ENCODE peak calls at places on chromosomes 6 and 20, in six cellular contexts. W is IMR-90, L is D341Med, I is amniotic stem cell, R is non-pigmented ciliary epithelial cell, E is GOT3. K is an unnamed sample.
A peak's percentile ranks its signal among the peaks of the same experiment; 100 is the strongest.

GRCh38 chr6:144156991-144157390 is 6.7 kb downstream of the STX11 start:
- DNase-seq in W (no peak), L (no peak), I (no peak), R (no peak), E (no peak), K (no peak)

GRCh38 chr6:18016698-18017097 is 29.3 kb upstream of the KIF13A start:
- DNase-seq in W (no peak), L (no peak), I (no peak), R (no peak), E (no peak), K (no peak)

GRCh38 chr6:90401933-90402830 is 105.5 kb upstream of the BACH2 start:
- DNase-seq in W (peak; percentile 7), L (no peak), I (no peak), R (no peak), E (no peak), K (peak; percentile 75)

GRCh38 chr6:89501239-89501638 is 68.3 kb downstream of the ANKRD6 start:
- DNase-seq in W (no peak), L (no peak), I (peak; percentile 14), R (no peak), E (no peak), K (no peak)

GRCh38 chr6:34638834-34639736 is 57.5 kb downstream of the ILRUN start:
- DNase-seq in W (no peak), L (no peak), I (no peak), R (no peak), E (no peak), K (no peak)

GRCh38 chr6:7759319-7759718 is 33.4 kb downstream of the BMP6 start:
- DNase-seq in W (no peak), L (no peak), I (no peak), R (no peak), E (no peak), K (no peak)

GRCh38 chr6:42727084-42727601 is 4.7 kb upstream of the PRPH2 start:
- DNase-seq in W (peak; percentile 21), L (peak; percentile 21), I (no peak), R (no peak), E (no peak), K (peak; percentile 64)

GRCh38 chr6:148144917-148145521 is 197.6 kb upstream of the SASH1 start:
- DNase-seq in W (peak; percentile 73), L (peak; percentile 72), I (no peak), R (peak; percentile 35), E (peak; percentile 8), K (peak; percentile 84)

GRCh38 chr6:43954311-43955131 is 172.7 kb downstream of the MRPL14 start:
- DNase-seq in W (no peak), L (no peak), I (no peak), R (no peak), E (no peak), K (peak; percentile 37)

GRCh38 chr6:131519670-131520436 is 53.2 kb upstream of the ARG1 start:
- DNase-seq in W (peak; percentile 45), L (peak; percentile 62), I (peak; percentile 9), R (peak; percentile 17), E (no peak), K (no peak)

GRCh38 chr20:10605547-10606195 is 68.1 kb downstream of the JAG1 start:
- DNase-seq in W (no peak), L (no peak), I (no peak), R (no peak), E (no peak), K (no peak)

GRCh38 chr6:168583821-168584220 is 142.8 kb downstream of the SMOC2 start:
- DNase-seq in W (no peak), L (no peak), I (no peak), R (no peak), E (no peak), K (peak; percentile 12)

GRCh38 chr6:143245656-143246055 is 185.0 kb downstream of the AIG1 start:
- DNase-seq in W (no peak), L (no peak), I (no peak), R (no peak), E (no peak), K (no peak)

GRCh38 chr20:20480689-20481088 is 112.8 kb downstream of the INSM1 start:
- DNase-seq in W (peak; percentile 84), L (no peak), I (peak; percentile 16), R (peak; percentile 63), E (no peak), K (no peak)

GRCh38 chr6:111712398-111712797 is 106.7 kb upstream of the TRAF3IP2 start:
- DNase-seq in W (peak; percentile 95), L (no peak), I (peak; percentile 3), R (peak; percentile 58), E (no peak), K (no peak)

GRCh38 chr6:32244946-32245398 is 21.1 kb upstream of the NOTCH4 start:
- DNase-seq in W (peak; percentile 63), L (peak; percentile 83), I (peak; percentile 34), R (no peak), E (peak; percentile 52), K (peak; percentile 88)

GRCh38 chr6:154403803-154404202 is 47.2 kb upstream of the IPCEF1 start:
- DNase-seq in W (peak; percentile 82), L (no peak), I (peak; percentile 17), R (no peak), E (no peak), K (no peak)

GRCh38 chr6:154815938-154816820 is 83.0 kb downstream of the SCAF8 start:
- DNase-seq in W (peak; percentile 61), L (no peak), I (no peak), R (peak; percentile 49), E (no peak), K (no peak)

GRCh38 chr6:147266821-147267220 is 62.6 kb downstream of the STXBP5 start:
- DNase-seq in W (no peak), L (no peak), I (no peak), R (no peak), E (no peak), K (no peak)

GRCh38 chr6:42410861-42411260 is 40.9 kb downstream of the TRERF1 start:
- DNase-seq in W (no peak), L (no peak), I (no peak), R (no peak), E (no peak), K (peak; percentile 26)

K was measured in activated CD8-positive, alpha-beta memory T cell treated with anti-CD3 and anti-CD28 coated beads, Interleukin-2, amount 50 U/mL, for 48 hours.